ENCODE peak calls at places on chromosomes 12 and 14, in eight cellular contexts. A is transverse colon; X is PC-3; N is H7; V is CD8-positive, alpha-beta memory T cell; M is HCT116; U is breast epithelium; O is cardiac muscle cell. K is an unnamed sample.

GRCh38 chr14:100850841-100851585 is 25.1 kb downstream of the MEG3 start:
- DNase-seq in U (peak), N (peak), A (peak), M (peak), V (peak), X (peak), O (peak), K (peak)

GRCh38 chr12:94584370-94584769 is 66.0 kb downstream of the TMCC3 start:
- DNase-seq in U (no peak), N (no peak), M (no peak), A (no peak), X (no peak), V (no peak), O (no peak), K (no peak)

GRCh38 chr14:20179218-20179617 is 11.5 kb upstream of the OR11G2 start:
- DNase-seq in A (peak), N (no peak), X (no peak), U (no peak), M (no peak), V (no peak), O (no peak), K (no peak)

GRCh38 chr14:32004300-32004699 is 72.8 kb upstream of the ARHGAP5 start:
- DNase-seq in A (no peak), N (no peak), M (peak), X (peak), V (no peak), O (peak), U (no peak), K (peak)

GRCh38 chr14:37566811-37567371 is 28.2 kb downstream of the FOXA1 start:
- DNase-seq in X (peak), M (no peak), N (no peak), A (no peak), V (no peak), O (peak), U (no peak), K (no peak)

GRCh38 chr14:71682337-71682736 is 249.9 kb upstream of the RGS6 start:
- DNase-seq in M (no peak), U (no peak), V (no peak), A (no peak), X (no peak), O (no peak), N (no peak), K (peak)

GRCh38 chr12:69290545-69291277 is 51.3 kb downstream of the CPSF6 start:
- DNase-seq in V (peak), A (peak), M (peak), O (peak), N (peak), X (peak), U (peak), K (peak)

GRCh38 chr14:24802236-24802635 is 168.2 kb upstream of the GZMB start:
- DNase-seq in A (no peak), N (peak), O (no peak), X (no peak), V (no peak), U (no peak), M (no peak), K (no peak)

GRCh38 chr12:130044991-130045621 is 117.2 kb upstream of the FZD10 start:
- DNase-seq in V (no peak), X (no peak), A (no peak), O (no peak), M (no peak), U (no peak), N (peak), K (no peak)

GRCh38 chr14:61642246-61642982 is 52.9 kb upstream of the HIF1A start:
- DNase-seq in A (peak), U (no peak), M (no peak), N (no peak), V (no peak), X (peak), O (no peak), K (peak)

GRCh38 chr12:100675432-100675831 is 101.9 kb downstream of the GAS2L3 start:
- DNase-seq in X (peak), V (no peak), M (no peak), N (no peak), O (peak), U (no peak), A (peak), K (peak)

GRCh38 chr14:87566986-87567385 is 426.0 kb downstream of the GALC start:
- DNase-seq in V (no peak), O (no peak), N (no peak), X (no peak), U (no peak), M (no peak), A (no peak), K (no peak)

GRCh38 chr14:80202888-80203562 is 8.3 kb downstream of the DIO2 start:
- DNase-seq in A (peak), V (no peak), M (no peak), N (peak), X (peak), U (no peak), O (peak), K (no peak)

GRCh38 chr14:33791971-33792370 is 158.9 kb downstream of the EGLN3 start:
- DNase-seq in V (no peak), X (no peak), A (no peak), N (no peak), O (no peak), U (no peak), M (no peak), K (no peak)

GRCh38 chr12:21984375-21984774 is 43.1 kb upstream of the ABCC9 start:
- DNase-seq in V (no peak), M (no peak), X (no peak), O (no peak), U (no peak), N (no peak), A (no peak), K (no peak)

GRCh38 chr14:23377201-23377550 is 330 bp downstream of the CMTM5 start:
- DNase-seq in U (no peak), O (no peak), X (no peak), M (no peak), N (no peak), V (no peak), A (no peak), K (no peak)

GRCh38 chr12:9750276-9751203 is 10.2 kb downstream of the CD69 start:
- DNase-seq in X (peak), A (peak), V (peak), N (peak), M (peak), O (peak), U (no peak), K (peak)
- H3K4me3 ChIP-seq in X (peak), A (no peak), V (no peak), N (no peak), M (no peak), O (no peak), U (peak), K (peak)

GRCh38 chr14:74800780-74801179 is 37.7 kb downstream of the YLPM1 start:
- DNase-seq in U (no peak), X (no peak), A (no peak), V (no peak), N (no peak), O (no peak), M (no peak), K (no peak)

GRCh38 chr14:74793506-74794155 is 30.5 kb downstream of the YLPM1 start:
- DNase-seq in N (peak), A (no peak), O (peak), U (no peak), X (peak), M (no peak), V (peak), K (peak)

GRCh38 chr14:74792249-74793039 is 29.3 kb downstream of the YLPM1 start:
- DNase-seq in N (no peak), O (peak), A (no peak), M (no peak), V (peak), X (no peak), U (no peak), K (peak)

GRCh38 chr14:74799765-74800164 is 36.6 kb downstream of the YLPM1 start:
- DNase-seq in X (no peak), U (no peak), N (no peak), A (no peak), O (no peak), V (no peak), M (no peak), K (no peak)

DNA sequence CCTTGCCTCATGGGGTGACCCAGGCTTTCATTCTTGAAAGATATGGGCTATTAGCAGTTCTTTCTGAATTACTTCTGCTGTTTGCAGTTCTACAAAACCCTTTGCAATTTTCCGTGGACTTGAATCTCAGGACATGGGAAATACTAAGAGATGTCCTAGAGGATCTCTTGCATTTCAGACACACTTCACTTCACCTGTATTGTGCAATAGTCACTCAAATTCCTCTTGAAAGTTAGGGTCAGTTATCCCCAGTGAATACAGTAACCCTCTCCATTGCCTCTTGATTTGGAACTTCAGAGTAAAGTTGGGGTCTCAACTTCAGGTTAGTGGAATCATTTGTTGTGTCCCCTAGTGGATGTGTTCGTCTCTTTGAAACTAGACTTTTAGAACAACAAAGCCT is 31.8 kb downstream of the YLPM1 start:
- DNase-seq in X (no peak), N (no peak), U (no peak), O (no peak), M (no peak), A (no peak), V (no peak), K (no peak)
- H3K4me3 ChIP-seq in X (no peak), N (no peak), U (no peak), O (no peak), M (no peak), A (no peak), V (no peak), K (no peak)

GRCh38 chr12:128727999-128728398 is 95.8 kb downstream of the SLC15A4 start:
- DNase-seq in M (no peak), X (peak), V (no peak), N (no peak), A (no peak), O (no peak), U (no peak), K (no peak)
- H3K4me3 ChIP-seq in M (no peak), X (no peak), V (no peak), N (no peak), A (no peak), O (no peak), U (no peak), K (no peak)

DNA sequence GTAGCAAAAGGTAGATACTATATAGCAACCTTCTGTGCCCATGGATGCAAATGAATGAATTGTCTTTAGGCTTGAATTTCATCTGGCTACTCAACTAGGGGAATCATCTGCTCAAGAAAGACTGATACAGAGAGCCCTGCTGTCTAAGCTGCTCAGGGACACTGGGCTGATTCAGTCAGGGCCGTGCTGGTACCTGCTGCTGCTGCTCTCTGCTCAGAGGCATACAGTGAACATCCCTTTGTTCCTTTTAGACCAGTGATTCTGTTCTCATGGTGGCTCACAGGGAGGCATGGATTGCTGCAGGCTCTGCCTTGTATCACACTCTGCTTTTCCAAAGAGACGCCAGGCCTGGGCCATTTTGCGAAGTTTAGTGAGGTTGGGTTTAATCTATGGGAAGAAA is 14.1 kb downstream of the EIF2B2 start:
- DNase-seq in N (no peak), X (no peak), U (no peak), M (no peak), O (no peak), A (no peak), V (no peak), K (no peak)
- H3K4me3 ChIP-seq in N (no peak), X (no peak), U (no peak), M (no peak), O (no peak), A (no peak), V (no peak), K (no peak)

GRCh38 chr12:47755655-47756562 is 2.8 kb downstream of the RAPGEF3 start:
- DNase-seq in N (no peak), U (no peak), A (peak), M (no peak), X (no peak), V (no peak), O (no peak), K (no peak)

GRCh38 chr12:47757360-47757839 is 1.3 kb downstream of the RAPGEF3 start:
- DNase-seq in U (no peak), X (no peak), A (no peak), N (no peak), V (no peak), M (no peak), O (no peak), K (no peak)

GRCh38 chr12:47758834-47759690 is at the start of gene RAPGEF3:
- DNase-seq in V (peak), N (peak), M (no peak), O (peak), A (peak), X (peak), U (peak), K (peak)

GRCh38 chr12:47757840-47758583 is 668 bp downstream of the RAPGEF3 start:
- DNase-seq in V (no peak), N (peak), A (peak), M (no peak), U (no peak), O (no peak), X (no peak), K (no peak)

DNA sequence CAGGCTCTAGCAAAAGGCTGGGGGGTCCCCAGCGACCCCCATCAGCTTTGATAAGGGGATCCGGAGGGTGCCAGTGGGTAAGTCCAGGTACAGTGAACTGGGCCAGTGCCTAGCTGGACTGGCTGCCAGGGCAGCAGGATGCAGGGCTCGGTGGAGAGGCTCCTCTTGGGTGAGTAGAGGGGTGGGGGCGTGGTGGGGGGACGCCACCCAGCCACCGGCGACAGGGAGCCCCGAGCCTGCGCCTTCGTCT is 171 bp downstream of the RAPGEF3 start:
- DNase-seq in U (no peak), N (no peak), A (no peak), V (no peak), M (no peak), X (no peak), O (no peak), K (no peak)
- H3K4me3 ChIP-seq in U (peak), N (peak), A (peak), V (peak), M (peak), X (peak), O (peak), K (peak)

GRCh38 chr12:9127484-9127883 is 11.8 kb upstream of the A2M start:
- DNase-seq in U (no peak), V (no peak), A (no peak), O (no peak), X (no peak), N (no peak), M (no peak), K (no peak)

GRCh38 chr12:9123741-9124140 is 8.0 kb upstream of the A2M start:
- DNase-seq in O (no peak), M (no peak), A (no peak), U (no peak), N (no peak), V (no peak), X (no peak), K (no peak)

GRCh38 chr12:9122166-9122609 is 6.5 kb upstream of the A2M start:
- DNase-seq in M (no peak), U (no peak), X (no peak), V (no peak), N (no peak), A (no peak), O (no peak), K (no peak)

GRCh38 chr12:9127936-9128663 is 12.4 kb upstream of the A2M start:
- DNase-seq in A (no peak), X (no peak), N (no peak), M (no peak), U (no peak), V (no peak), O (no peak), K (no peak)

GRCh38 chr12:9124346-9125031 is 8.8 kb upstream of the A2M start:
- DNase-seq in M (no peak), A (no peak), U (no peak), N (no peak), O (no peak), V (no peak), X (no peak), K (no peak)
- H3K4me3 ChIP-seq in M (no peak), A (no peak), U (peak), N (no peak), O (no peak), V (no peak), X (no peak), K (no peak)

DNA sequence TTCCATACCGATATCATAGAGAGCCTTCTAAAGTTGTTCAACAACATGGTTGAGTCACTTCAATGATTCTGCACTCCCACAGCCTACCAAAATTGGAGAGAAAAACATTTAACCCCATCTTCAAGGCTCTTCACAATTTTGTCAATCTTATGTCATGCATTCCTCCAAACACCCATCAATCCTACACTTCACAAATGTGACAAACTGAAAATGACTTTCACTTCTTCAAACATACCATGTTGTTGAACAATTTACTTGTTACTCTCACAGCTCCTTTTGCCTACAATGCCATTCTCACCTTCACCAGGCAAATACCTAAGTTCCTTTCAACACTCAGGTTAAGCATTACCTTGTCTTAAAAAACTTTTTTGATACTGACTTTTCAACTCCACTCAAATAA is 88.0 kb downstream of the OSBPL8 start:
- DNase-seq in N (no peak), V (no peak), A (no peak), O (no peak), U (no peak), M (no peak), X (no peak), K (no peak)
- H3K4me3 ChIP-seq in N (no peak), V (no peak), A (no peak), O (no peak), U (no peak), M (no peak), X (no peak), K (no peak)

GRCh38 chr14:98965061-98965460 is 306.9 kb downstream of the BCL11B start:
- DNase-seq in V (no peak), N (peak), U (no peak), X (no peak), O (no peak), M (no peak), A (no peak), K (no peak)

GRCh38 chr14:98962118-98962517 is 309.9 kb downstream of the BCL11B start:
- DNase-seq in M (no peak), A (no peak), O (no peak), V (no peak), X (no peak), U (no peak), N (peak), K (no peak)

GRCh38 chr14:98966021-98966420 is 306.0 kb downstream of the BCL11B start:
- DNase-seq in X (no peak), O (no peak), U (no peak), M (no peak), N (no peak), A (no peak), V (no peak), K (no peak)

GRCh38 chr14:98963610-98964009 is 308.4 kb downstream of the BCL11B start:
- DNase-seq in M (no peak), U (no peak), X (no peak), N (peak), O (no peak), A (no peak), V (no peak), K (no peak)

GRCh38 chr14:98964171-98964570 is 307.8 kb downstream of the BCL11B start:
- DNase-seq in U (no peak), N (peak), V (peak), X (no peak), M (no peak), O (no peak), A (no peak), K (no peak)
- H3K4me3 ChIP-seq in U (no peak), N (no peak), V (no peak), X (no peak), M (no peak), O (no peak), A (no peak), K (no peak)

K was measured in choroid plexus epithelial cell.